ENCODE peak calls at places on chromosome 18, in six cellular contexts. One of them, this sample, is unnamed.

GRCh38 chr18:3478262-3478978 is 28.4 kb downstream of the TGIF1 start:
- DNase-seq in progenitor cell of endocrine pancreas: no peak
- DNase-seq in ovary: no peak
- DNase-seq in AG04450: no peak
- DNase-seq in mammary epithelial cell: peak; percentile 17
- DNase-seq in astrocyte of the spinal cord: no peak
- DNase-seq in this sample: no peak

GRCh38 chr18:58247363-58247834 is 203.4 kb downstream of the NEDD4L start:
- DNase-seq in ovary: no peak
- DNase-seq in astrocyte of the spinal cord: peak; percentile 34
- DNase-seq in AG04450: no peak
- DNase-seq in mammary epithelial cell: no peak
- DNase-seq in progenitor cell of endocrine pancreas: no peak
- DNase-seq in this sample: no peak

GRCh38 chr18:47075098-47075883 is 39.9 kb upstream of the ELOA2 start:
- DNase-seq in astrocyte of the spinal cord: peak; percentile 8
- DNase-seq in mammary epithelial cell: peak; percentile 12
- DNase-seq in AG04450: no peak
- DNase-seq in progenitor cell of endocrine pancreas: no peak
- DNase-seq in ovary: no peak
- DNase-seq in this sample: no peak

GRCh38 chr18:62716679-62717058 is 1.3 kb downstream of the PHLPP1 start:
- DNase-seq in astrocyte of the spinal cord: peak; percentile 37
- DNase-seq in mammary epithelial cell: peak; percentile 24
- DNase-seq in AG04450: no peak
- DNase-seq in ovary: peak; percentile 38
- DNase-seq in progenitor cell of endocrine pancreas: peak; percentile 45
- DNase-seq in this sample: peak; percentile 78

GRCh38 chr18:39863916-39864315 is 2091.1 kb upstream of the PIK3C3 start:
- DNase-seq in mammary epithelial cell: no peak
- DNase-seq in AG04450: no peak
- DNase-seq in astrocyte of the spinal cord: no peak
- DNase-seq in progenitor cell of endocrine pancreas: no peak
- DNase-seq in ovary: no peak
- DNase-seq in this sample: no peak

GRCh38 chr18:34158881-34159690 is 65.6 kb downstream of the NOL4 start:
- DNase-seq in AG04450: no peak
- DNase-seq in astrocyte of the spinal cord: peak; percentile 39
- DNase-seq in progenitor cell of endocrine pancreas: peak; percentile 63
- DNase-seq in ovary: peak; percentile 18
- DNase-seq in mammary epithelial cell: no peak
- DNase-seq in this sample: peak; percentile 74

GRCh38 chr18:50128506-50129271 is 66.3 kb downstream of the MYO5B start:
- DNase-seq in progenitor cell of endocrine pancreas: no peak
- DNase-seq in mammary epithelial cell: no peak
- DNase-seq in ovary: no peak
- DNase-seq in astrocyte of the spinal cord: no peak
- DNase-seq in AG04450: no peak
- DNase-seq in this sample: no peak

GRCh38 chr18:79615091-79615490 is 64.5 kb upstream of the CTDP1 start:
- DNase-seq in mammary epithelial cell: no peak
- DNase-seq in AG04450: no peak
- DNase-seq in astrocyte of the spinal cord: no peak
- DNase-seq in ovary: no peak
- DNase-seq in progenitor cell of endocrine pancreas: no peak
- DNase-seq in this sample: no peak

GRCh38 chr18:2147424-2147823 is 423.9 kb downstream of the METTL4 start:
- DNase-seq in progenitor cell of endocrine pancreas: no peak
- DNase-seq in mammary epithelial cell: no peak
- DNase-seq in astrocyte of the spinal cord: peak; percentile 76
- DNase-seq in AG04450: no peak
- DNase-seq in ovary: no peak
- DNase-seq in this sample: no peak

GRCh38 chr18:11323359-11323819 is 174.0 kb upstream of the PIEZO2 start:
- DNase-seq in mammary epithelial cell: peak; percentile 14
- DNase-seq in astrocyte of the spinal cord: peak; percentile 80
- DNase-seq in ovary: no peak
- DNase-seq in AG04450: no peak
- DNase-seq in progenitor cell of endocrine pancreas: no peak
- DNase-seq in this sample: no peak

GRCh38 chr18:73087291-73087977 is 219.6 kb upstream of the NETO1 start:
- DNase-seq in ovary: no peak
- DNase-seq in astrocyte of the spinal cord: no peak
- DNase-seq in progenitor cell of endocrine pancreas: no peak
- DNase-seq in AG04450: no peak
- DNase-seq in mammary epithelial cell: no peak
- DNase-seq in this sample: no peak

GRCh38 chr18:45167109-45167551 is 448.1 kb upstream of the SLC14A2 start:
- DNase-seq in progenitor cell of endocrine pancreas: no peak
- DNase-seq in astrocyte of the spinal cord: peak; percentile 62
- DNase-seq in mammary epithelial cell: peak; percentile 63
- DNase-seq in ovary: no peak
- DNase-seq in AG04450: no peak
- DNase-seq in this sample: no peak

GRCh38 chr18:46810481-46811000 is 53.7 kb upstream of the ST8SIA5 start:
- DNase-seq in AG04450: no peak
- DNase-seq in ovary: no peak
- DNase-seq in mammary epithelial cell: no peak
- DNase-seq in progenitor cell of endocrine pancreas: no peak
- DNase-seq in astrocyte of the spinal cord: no peak
- DNase-seq in this sample: no peak

GRCh38 chr18:24915547-24915946 is 436.4 kb downstream of the ZNF521 start:
- DNase-seq in ovary: no peak
- DNase-seq in astrocyte of the spinal cord: peak; percentile 39
- DNase-seq in AG04450: peak; percentile 4
- DNase-seq in progenitor cell of endocrine pancreas: no peak
- DNase-seq in mammary epithelial cell: peak; percentile 39
- DNase-seq in this sample: no peak

GRCh38 chr18:30999186-30999585 is 43.4 kb downstream of the DSC3 start:
- DNase-seq in AG04450: no peak
- DNase-seq in astrocyte of the spinal cord: peak; percentile 13
- DNase-seq in progenitor cell of endocrine pancreas: no peak
- DNase-seq in mammary epithelial cell: no peak
- DNase-seq in ovary: no peak
- DNase-seq in this sample: no peak
- TF ChIP-seq CTCF in AG04450: no peak
- TF ChIP-seq CTCF in astrocyte of the spinal cord: no peak
- TF ChIP-seq CTCF in progenitor cell of endocrine pancreas: no peak
- TF ChIP-seq CTCF in mammary epithelial cell: peak; percentile 9
- TF ChIP-seq CTCF in ovary: no peak
- TF ChIP-seq CTCF in this sample: peak; percentile 37

GRCh38 chr18:55275042-55275897 is 312.7 kb downstream of the TCF4 start:
- DNase-seq in progenitor cell of endocrine pancreas: no peak
- DNase-seq in astrocyte of the spinal cord: peak; percentile 77
- DNase-seq in AG04450: peak; percentile 18
- DNase-seq in mammary epithelial cell: peak; percentile 31
- DNase-seq in ovary: no peak
- DNase-seq in this sample: no peak
- TF ChIP-seq CTCF in progenitor cell of endocrine pancreas: no peak
- TF ChIP-seq CTCF in astrocyte of the spinal cord: peak; percentile 25
- TF ChIP-seq CTCF in AG04450: peak; percentile 22
- TF ChIP-seq CTCF in mammary epithelial cell: peak; percentile 11
- TF ChIP-seq CTCF in ovary: no peak
- TF ChIP-seq CTCF in this sample: peak; percentile 47

DNA sequence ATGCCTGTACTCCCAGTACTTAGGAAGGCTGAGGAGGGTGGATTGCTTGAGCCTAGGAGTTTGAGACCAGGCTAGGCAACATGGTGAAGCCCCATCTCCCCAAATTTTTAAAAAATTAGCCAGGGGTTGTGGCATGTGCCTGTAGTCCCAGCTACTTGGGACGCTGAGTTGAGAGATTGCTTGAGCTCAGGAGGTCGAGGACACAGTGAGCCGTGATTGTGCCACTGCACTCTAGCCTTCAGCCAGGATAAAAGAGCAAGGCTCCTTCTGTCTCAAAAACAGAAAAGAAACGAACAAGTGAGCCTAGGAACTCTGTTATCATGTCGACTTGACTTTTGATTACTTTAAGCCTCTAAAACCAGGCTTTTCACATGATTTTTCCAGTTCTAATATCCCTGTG is 13.7 kb downstream of the NPC1 start:
- DNase-seq in ovary: no peak
- DNase-seq in astrocyte of the spinal cord: no peak
- DNase-seq in AG04450: no peak
- DNase-seq in progenitor cell of endocrine pancreas: no peak
- DNase-seq in mammary epithelial cell: no peak
- DNase-seq in this sample: no peak
- TF ChIP-seq CTCF in ovary: no peak
- TF ChIP-seq CTCF in astrocyte of the spinal cord: no peak
- TF ChIP-seq CTCF in AG04450: no peak
- TF ChIP-seq CTCF in progenitor cell of endocrine pancreas: no peak
- TF ChIP-seq CTCF in mammary epithelial cell: no peak
- TF ChIP-seq CTCF in this sample: no peak

DNA sequence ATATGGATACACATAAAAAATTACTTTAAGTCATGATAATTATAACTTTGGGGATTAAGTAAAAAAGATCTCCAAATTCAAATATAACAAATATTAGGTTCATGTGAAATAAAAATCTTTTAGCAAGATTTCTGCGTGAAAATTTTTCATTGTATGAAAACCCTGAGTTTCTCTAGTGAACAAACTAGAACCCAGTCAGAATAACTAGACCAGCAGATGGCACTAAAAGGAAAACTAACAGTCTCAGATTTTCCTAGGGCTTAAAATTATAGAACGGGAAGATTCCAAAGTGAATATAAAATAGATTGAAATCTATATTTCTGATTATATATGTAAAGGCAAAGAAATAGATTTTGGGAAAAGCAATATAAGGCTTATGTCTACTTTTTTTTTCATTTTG is 43.3 kb downstream of the TMEM200C start:
- DNase-seq in AG04450: no peak
- DNase-seq in ovary: no peak
- DNase-seq in progenitor cell of endocrine pancreas: no peak
- DNase-seq in astrocyte of the spinal cord: no peak
- DNase-seq in mammary epithelial cell: no peak
- DNase-seq in this sample: no peak
- TF ChIP-seq CTCF in AG04450: peak; percentile 28
- TF ChIP-seq CTCF in ovary: no peak
- TF ChIP-seq CTCF in progenitor cell of endocrine pancreas: peak; percentile 42
- TF ChIP-seq CTCF in astrocyte of the spinal cord: peak; percentile 38
- TF ChIP-seq CTCF in mammary epithelial cell: no peak
- TF ChIP-seq CTCF in this sample: peak; percentile 60

GRCh38 chr18:48639772-48640432 is 101.1 kb downstream of the CTIF start:
- DNase-seq in progenitor cell of endocrine pancreas: no peak
- DNase-seq in ovary: no peak
- DNase-seq in AG04450: no peak
- DNase-seq in astrocyte of the spinal cord: no peak
- DNase-seq in mammary epithelial cell: peak; percentile 43
- DNase-seq in this sample: no peak
- TF ChIP-seq CTCF in progenitor cell of endocrine pancreas: peak; percentile 34
- TF ChIP-seq CTCF in ovary: no peak
- TF ChIP-seq CTCF in AG04450: peak; percentile 36
- TF ChIP-seq CTCF in astrocyte of the spinal cord: peak; percentile 46
- TF ChIP-seq CTCF in mammary epithelial cell: peak; percentile 30
- TF ChIP-seq CTCF in this sample: peak; percentile 48

GRCh38 chr18:77197073-77197472 is 52.6 kb upstream of the GALR1 start:
- DNase-seq in mammary epithelial cell: no peak
- DNase-seq in astrocyte of the spinal cord: no peak
- DNase-seq in progenitor cell of endocrine pancreas: no peak
- DNase-seq in ovary: no peak
- DNase-seq in AG04450: no peak
- DNase-seq in this sample: no peak
- TF ChIP-seq CTCF in mammary epithelial cell: no peak
- TF ChIP-seq CTCF in astrocyte of the spinal cord: peak; percentile 1
- TF ChIP-seq CTCF in progenitor cell of endocrine pancreas: peak; percentile 18
- TF ChIP-seq CTCF in ovary: no peak
- TF ChIP-seq CTCF in AG04450: peak; percentile 13
- TF ChIP-seq CTCF in this sample: no peak

This sample was measured in type B pancreatic cell.